ENCODE peak calls at places on chromosome 9, in ten cellular contexts. One of them, this sample, is unnamed.

GRCh38 chr9:33466565-33467495 is 6.9 kb downstream of the NOL6 start:
- DNase-seq in HuH-7: peak
- DNase-seq in PC-9: peak
- DNase-seq in activated CD8-positive, alpha-beta memory T cell treated with anti-CD3 and anti-CD28 coated beads for 4 hours: peak
- DNase-seq in stimulated activated CD4-positive, alpha-beta T cell treated with anti-CD3 and anti-CD28 coated beads, Interleukin-1b, Interleukin-23, amount 100 ng/mL, for 24 hours: peak
- DNase-seq in upper lobe of left lung: peak
- DNase-seq in SJCRH30: peak
- DNase-seq in NCI-H1105: no peak
- DNase-seq in NCI-H1417: peak
- DNase-seq in NCI-H345: peak
- DNase-seq in this sample: peak

GRCh38 chr9:35070823-35071813 is 1.3 kb downstream of the VCP start:
- DNase-seq in PC-9: no peak
- DNase-seq in SJCRH30: no peak
- DNase-seq in activated CD8-positive, alpha-beta memory T cell treated with anti-CD3 and anti-CD28 coated beads for 4 hours: no peak
- DNase-seq in upper lobe of left lung: no peak
- DNase-seq in HuH-7: no peak
- DNase-seq in NCI-H1417: no peak
- DNase-seq in NCI-H345: no peak
- DNase-seq in stimulated activated CD4-positive, alpha-beta T cell treated with anti-CD3 and anti-CD28 coated beads, Interleukin-1b, Interleukin-23, amount 100 ng/mL, for 24 hours: no peak
- DNase-seq in NCI-H1105: no peak
- DNase-seq in this sample: no peak

GRCh38 chr9:36142510-36143161 is 6.1 kb downstream of the GLIPR2 start:
- DNase-seq in NCI-H345: no peak
- DNase-seq in NCI-H1105: no peak
- DNase-seq in PC-9: no peak
- DNase-seq in SJCRH30: no peak
- DNase-seq in activated CD8-positive, alpha-beta memory T cell treated with anti-CD3 and anti-CD28 coated beads for 4 hours: no peak
- DNase-seq in stimulated activated CD4-positive, alpha-beta T cell treated with anti-CD3 and anti-CD28 coated beads, Interleukin-1b, Interleukin-23, amount 100 ng/mL, for 24 hours: no peak
- DNase-seq in NCI-H1417: no peak
- DNase-seq in upper lobe of left lung: no peak
- DNase-seq in HuH-7: no peak
- DNase-seq in this sample: no peak

GRCh38 chr9:134156564-134157377 is 7.6 kb downstream of the RNU6ATAC start:
- DNase-seq in SJCRH30: no peak
- DNase-seq in HuH-7: no peak
- DNase-seq in upper lobe of left lung: peak
- DNase-seq in NCI-H1417: no peak
- DNase-seq in activated CD8-positive, alpha-beta memory T cell treated with anti-CD3 and anti-CD28 coated beads for 4 hours: no peak
- DNase-seq in stimulated activated CD4-positive, alpha-beta T cell treated with anti-CD3 and anti-CD28 coated beads, Interleukin-1b, Interleukin-23, amount 100 ng/mL, for 24 hours: no peak
- DNase-seq in PC-9: no peak
- DNase-seq in NCI-H1105: no peak
- DNase-seq in NCI-H345: no peak
- DNase-seq in this sample: no peak

GRCh38 chr9:126611188-126611587 is 2.5 kb upstream of the LMX1B start:
- DNase-seq in SJCRH30: no peak
- DNase-seq in PC-9: no peak
- DNase-seq in stimulated activated CD4-positive, alpha-beta T cell treated with anti-CD3 and anti-CD28 coated beads, Interleukin-1b, Interleukin-23, amount 100 ng/mL, for 24 hours: no peak
- DNase-seq in activated CD8-positive, alpha-beta memory T cell treated with anti-CD3 and anti-CD28 coated beads for 4 hours: no peak
- DNase-seq in NCI-H1417: no peak
- DNase-seq in upper lobe of left lung: peak
- DNase-seq in HuH-7: no peak
- DNase-seq in NCI-H345: no peak
- DNase-seq in NCI-H1105: no peak
- DNase-seq in this sample: no peak

GRCh38 chr9:130282000-130282700 is 16.6 kb downstream of the HMCN2 start:
- DNase-seq in activated CD8-positive, alpha-beta memory T cell treated with anti-CD3 and anti-CD28 coated beads for 4 hours: no peak
- DNase-seq in NCI-H1417: no peak
- DNase-seq in upper lobe of left lung: no peak
- DNase-seq in SJCRH30: peak
- DNase-seq in HuH-7: no peak
- DNase-seq in NCI-H345: peak
- DNase-seq in stimulated activated CD4-positive, alpha-beta T cell treated with anti-CD3 and anti-CD28 coated beads, Interleukin-1b, Interleukin-23, amount 100 ng/mL, for 24 hours: no peak
- DNase-seq in NCI-H1105: peak
- DNase-seq in PC-9: no peak
- DNase-seq in this sample: no peak

GRCh38 chr9:131010482-131011273 is 1.7 kb downstream of the LAMC3 start:
- DNase-seq in NCI-H345: no peak
- DNase-seq in activated CD8-positive, alpha-beta memory T cell treated with anti-CD3 and anti-CD28 coated beads for 4 hours: no peak
- DNase-seq in upper lobe of left lung: no peak
- DNase-seq in NCI-H1417: no peak
- DNase-seq in HuH-7: no peak
- DNase-seq in NCI-H1105: no peak
- DNase-seq in PC-9: no peak
- DNase-seq in SJCRH30: no peak
- DNase-seq in stimulated activated CD4-positive, alpha-beta T cell treated with anti-CD3 and anti-CD28 coated beads, Interleukin-1b, Interleukin-23, amount 100 ng/mL, for 24 hours: no peak
- DNase-seq in this sample: no peak

GRCh38 chr9:33229359-33230120 is 10.4 kb upstream of the SPINK4 start:
- DNase-seq in NCI-H1105: peak
- DNase-seq in upper lobe of left lung: no peak
- DNase-seq in HuH-7: no peak
- DNase-seq in SJCRH30: no peak
- DNase-seq in activated CD8-positive, alpha-beta memory T cell treated with anti-CD3 and anti-CD28 coated beads for 4 hours: no peak
- DNase-seq in NCI-H345: peak
- DNase-seq in NCI-H1417: no peak
- DNase-seq in PC-9: peak
- DNase-seq in stimulated activated CD4-positive, alpha-beta T cell treated with anti-CD3 and anti-CD28 coated beads, Interleukin-1b, Interleukin-23, amount 100 ng/mL, for 24 hours: no peak
- DNase-seq in this sample: no peak

GRCh38 chr9:124574944-124575343 is 67.7 kb upstream of the NR5A1 start:
- DNase-seq in PC-9: no peak
- DNase-seq in HuH-7: no peak
- DNase-seq in NCI-H345: no peak
- DNase-seq in SJCRH30: no peak
- DNase-seq in NCI-H1105: no peak
- DNase-seq in activated CD8-positive, alpha-beta memory T cell treated with anti-CD3 and anti-CD28 coated beads for 4 hours: no peak
- DNase-seq in stimulated activated CD4-positive, alpha-beta T cell treated with anti-CD3 and anti-CD28 coated beads, Interleukin-1b, Interleukin-23, amount 100 ng/mL, for 24 hours: no peak
- DNase-seq in NCI-H1417: no peak
- DNase-seq in upper lobe of left lung: no peak
- DNase-seq in this sample: peak

GRCh38 chr9:126763130-126763764 is 41.6 kb upstream of the ZBTB43 start:
- DNase-seq in NCI-H1105: no peak
- DNase-seq in upper lobe of left lung: no peak
- DNase-seq in stimulated activated CD4-positive, alpha-beta T cell treated with anti-CD3 and anti-CD28 coated beads, Interleukin-1b, Interleukin-23, amount 100 ng/mL, for 24 hours: no peak
- DNase-seq in NCI-H345: no peak
- DNase-seq in PC-9: no peak
- DNase-seq in SJCRH30: peak
- DNase-seq in NCI-H1417: no peak
- DNase-seq in activated CD8-positive, alpha-beta memory T cell treated with anti-CD3 and anti-CD28 coated beads for 4 hours: no peak
- DNase-seq in HuH-7: no peak
- DNase-seq in this sample: peak

GRCh38 chr9:135152608-135153337 is 65.3 kb downstream of the OLFM1 start:
- DNase-seq in NCI-H345: no peak
- DNase-seq in activated CD8-positive, alpha-beta memory T cell treated with anti-CD3 and anti-CD28 coated beads for 4 hours: no peak
- DNase-seq in SJCRH30: peak
- DNase-seq in HuH-7: no peak
- DNase-seq in upper lobe of left lung: no peak
- DNase-seq in NCI-H1417: no peak
- DNase-seq in NCI-H1105: peak
- DNase-seq in PC-9: no peak
- DNase-seq in stimulated activated CD4-positive, alpha-beta T cell treated with anti-CD3 and anti-CD28 coated beads, Interleukin-1b, Interleukin-23, amount 100 ng/mL, for 24 hours: no peak
- DNase-seq in this sample: peak

GRCh38 chr9:107240260-107240659 is 42.8 kb upstream of the RAD23B start:
- DNase-seq in activated CD8-positive, alpha-beta memory T cell treated with anti-CD3 and anti-CD28 coated beads for 4 hours: no peak
- DNase-seq in SJCRH30: no peak
- DNase-seq in upper lobe of left lung: no peak
- DNase-seq in stimulated activated CD4-positive, alpha-beta T cell treated with anti-CD3 and anti-CD28 coated beads, Interleukin-1b, Interleukin-23, amount 100 ng/mL, for 24 hours: no peak
- DNase-seq in HuH-7: no peak
- DNase-seq in NCI-H1105: no peak
- DNase-seq in NCI-H1417: no peak
- DNase-seq in PC-9: no peak
- DNase-seq in NCI-H345: no peak
- DNase-seq in this sample: no peak